ENCODE peak calls at places on chromosomes 6 and 20, in nine cellular contexts. N is chondrocyte, U is fibroblast of mammary gland, E is AG04450, B is colonic mucosa, T is AG09319, J is breast epithelium, A is BJ, K is coronary artery. S is an unnamed sample.

GRCh38 chr6:160106701-160107100 is 14.9 kb upstream of the SLC22A1 start:
- DNase-seq in U (no peak), J (no peak), T (no peak), K (no peak), B (no peak), A (no peak), N (no peak), E (no peak), S (no peak)

GRCh38 chr6:164216368-164216767 is 801.9 kb downstream of the QKI start:
- DNase-seq in T (no peak), E (no peak), N (no peak), B (no peak), K (no peak), U (no peak), A (no peak), J (no peak), S (no peak)

GRCh38 chr20:22502731-22503191 is 81.6 kb downstream of the FOXA2 start:
- DNase-seq in B (peak), K (no peak), E (no peak), J (no peak), T (no peak), A (no peak), N (no peak), U (no peak), S (no peak)

GRCh38 chr20:16672299-16672698 is 57.5 kb upstream of the SNRPB2 start:
- DNase-seq in A (no peak), E (no peak), J (no peak), B (no peak), N (no peak), K (no peak), U (no peak), T (no peak), S (no peak)

GRCh38 chr20:43576108-43576507 is 14.6 kb upstream of the IFT52 start:
- DNase-seq in B (no peak), E (no peak), U (no peak), T (no peak), K (no peak), N (peak), A (no peak), J (no peak), S (no peak)

GRCh38 chr6:167020211-167020610 is 21.0 kb downstream of the CEP43 start:
- DNase-seq in A (no peak), U (no peak), E (no peak), J (no peak), K (no peak), T (no peak), B (no peak), N (no peak), S (no peak)

GRCh38 chr6:51292659-51293058 is 474.0 kb downstream of the TFAP2B start:
- DNase-seq in A (no peak), E (no peak), U (peak), J (no peak), K (no peak), B (no peak), N (no peak), T (no peak), S (no peak)

GRCh38 chr6:63689421-63689820 is 53.8 kb downstream of the PHF3 start:
- DNase-seq in K (no peak), B (no peak), A (no peak), J (no peak), U (no peak), E (no peak), N (no peak), T (no peak), S (no peak)

GRCh38 chr6:129936329-129937165 is 75.4 kb upstream of the TMEM244 start:
- DNase-seq in U (peak), N (no peak), K (no peak), A (no peak), T (peak), J (no peak), E (peak), B (peak), S (peak)

GRCh38 chr6:99661870-99662269 is 55.2 kb downstream of the PRDM13 start:
- DNase-seq in E (no peak), J (no peak), T (no peak), N (no peak), B (no peak), A (no peak), K (no peak), U (no peak), S (no peak)

GRCh38 chr20:5809495-5809894 is 59.3 kb downstream of the SHLD1 start:
- DNase-seq in U (no peak), E (no peak), B (no peak), J (no peak), N (no peak), K (no peak), A (no peak), T (no peak), S (no peak)

GRCh38 chr20:5808901-5809300 is 58.7 kb downstream of the SHLD1 start:
- DNase-seq in A (no peak), J (no peak), U (no peak), E (no peak), K (no peak), T (no peak), B (no peak), N (no peak), S (no peak)

GRCh38 chr20:5807431-5807830 is 57.2 kb downstream of the SHLD1 start:
- DNase-seq in N (no peak), K (no peak), U (no peak), T (no peak), E (no peak), A (no peak), B (no peak), J (no peak), S (no peak)

GRCh38 chr20:5811746-5812145 is 61.5 kb downstream of the SHLD1 start:
- DNase-seq in K (no peak), N (no peak), A (no peak), B (no peak), E (no peak), J (no peak), U (no peak), T (no peak), S (no peak)

GRCh38 chr20:5806457-5807263 is 56.5 kb downstream of the SHLD1 start:
- DNase-seq in K (no peak), T (no peak), A (no peak), E (no peak), N (no peak), J (no peak), B (no peak), U (peak), S (no peak)
- TF ChIP-seq CTCF in K (no peak), T (no peak), A (no peak), E (no peak), N (peak), J (no peak), B (no peak), U (peak), S (peak)

DNA sequence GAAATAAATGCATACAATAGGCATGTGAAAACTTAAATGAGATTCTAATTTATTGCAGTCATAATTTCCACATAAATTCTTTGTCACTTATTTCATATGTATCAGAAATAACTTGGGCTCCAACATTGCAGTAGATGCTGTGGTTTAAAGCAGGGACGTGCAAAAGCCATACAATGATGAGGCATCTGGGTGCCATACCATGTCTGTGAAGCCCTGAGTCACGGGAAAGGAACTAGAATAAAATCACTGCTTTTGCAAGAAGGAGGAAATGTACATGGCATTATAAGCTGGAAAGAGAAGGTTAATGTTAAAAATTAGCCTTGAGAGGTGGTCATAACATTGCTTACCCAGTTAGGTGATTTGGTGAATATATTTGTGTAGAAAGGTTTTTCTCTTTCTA is 180.4 kb downstream of the SASH1 start:
- DNase-seq in E (no peak), N (no peak), U (peak), J (no peak), T (no peak), B (no peak), K (no peak), A (no peak), S (peak)
- TF ChIP-seq CTCF in E (no peak), N (no peak), U (no peak), J (no peak), T (no peak), B (no peak), K (no peak), A (no peak), S (no peak)

GRCh38 chr20:14556206-14556605 is 218.8 kb upstream of the FLRT3 start:
- DNase-seq in T (no peak), J (no peak), K (no peak), U (no peak), E (no peak), B (no peak), A (no peak), N (no peak), S (no peak)

GRCh38 chr20:14566505-14566904 is 229.1 kb upstream of the FLRT3 start:
- DNase-seq in E (no peak), T (peak), N (no peak), B (no peak), J (no peak), A (peak), U (peak), K (no peak), S (no peak)

GRCh38 chr20:14562976-14563375 is 225.6 kb upstream of the FLRT3 start:
- DNase-seq in J (no peak), E (no peak), B (no peak), A (no peak), U (no peak), K (no peak), T (no peak), N (no peak), S (no peak)

GRCh38 chr20:14561733-14562132 is 224.3 kb upstream of the FLRT3 start:
- DNase-seq in J (no peak), B (no peak), U (peak), T (no peak), K (no peak), N (no peak), E (peak), A (no peak), S (no peak)
- TF ChIP-seq CTCF in J (no peak), B (no peak), U (peak), T (peak), K (no peak), N (no peak), E (peak), A (no peak), S (no peak)

GRCh38 chr20:57716202-57716601 is 6.4 kb upstream of the PMEPA1 start:
- DNase-seq in B (no peak), U (peak), J (no peak), N (no peak), K (no peak), A (no peak), T (no peak), E (no peak), S (peak)

GRCh38 chr20:57717797-57718196 is 8.0 kb upstream of the PMEPA1 start:
- DNase-seq in E (no peak), J (no peak), N (no peak), K (no peak), B (no peak), A (no peak), U (no peak), T (no peak), S (peak)

GRCh38 chr20:57718490-57719009 is 8.7 kb upstream of the PMEPA1 start:
- DNase-seq in U (peak), B (peak), N (peak), T (peak), J (peak), E (peak), K (peak), A (peak), S (peak)

GRCh38 chr20:57715268-57715904 is 5.6 kb upstream of the PMEPA1 start:
- DNase-seq in K (no peak), E (no peak), N (no peak), U (no peak), T (no peak), J (no peak), A (no peak), B (no peak), S (no peak)

DNA sequence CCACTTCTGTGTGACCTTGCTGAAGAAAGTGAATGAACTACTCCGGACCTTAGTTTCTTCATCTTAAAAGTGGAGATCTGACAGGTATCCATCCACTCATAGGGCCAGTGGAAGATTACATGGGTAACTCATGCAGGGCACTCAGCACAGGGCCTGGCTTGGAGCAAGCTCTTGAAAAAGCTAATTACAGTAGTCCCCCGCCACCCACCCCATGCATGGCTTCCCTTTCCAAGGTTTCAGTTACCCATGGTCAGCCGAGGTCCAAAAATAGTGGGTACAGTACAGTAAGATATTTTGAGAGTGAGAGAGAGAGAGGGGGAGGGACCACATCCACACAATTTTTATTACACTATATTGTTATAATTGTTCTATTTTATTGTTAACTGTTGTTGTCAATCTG is 7.1 kb upstream of the PMEPA1 start:
- DNase-seq in A (no peak), J (no peak), T (no peak), U (no peak), E (no peak), B (no peak), K (no peak), N (no peak), S (no peak)
- TF ChIP-seq CTCF in A (no peak), J (no peak), T (no peak), U (no peak), E (no peak), B (no peak), K (no peak), N (no peak), S (no peak)

GRCh38 chr6:138945354-138945753 is 42.7 kb downstream of the REPS1 start:
- DNase-seq in A (no peak), U (no peak), K (no peak), T (no peak), B (no peak), N (no peak), J (no peak), E (no peak), S (no peak)

GRCh38 chr6:138944412-138944811 is 43.6 kb downstream of the REPS1 start:
- DNase-seq in U (peak), K (no peak), B (no peak), N (no peak), A (no peak), E (peak), J (no peak), T (no peak), S (peak)

GRCh38 chr6:138953451-138953850 is 34.6 kb downstream of the REPS1 start:
- DNase-seq in B (no peak), N (no peak), U (peak), J (no peak), K (no peak), A (no peak), E (no peak), T (no peak), S (peak)

GRCh38 chr6:138948028-138948427 is 40.0 kb downstream of the REPS1 start:
- DNase-seq in N (no peak), T (no peak), U (peak), B (no peak), E (no peak), J (no peak), A (no peak), K (no peak), S (no peak)

DNA sequence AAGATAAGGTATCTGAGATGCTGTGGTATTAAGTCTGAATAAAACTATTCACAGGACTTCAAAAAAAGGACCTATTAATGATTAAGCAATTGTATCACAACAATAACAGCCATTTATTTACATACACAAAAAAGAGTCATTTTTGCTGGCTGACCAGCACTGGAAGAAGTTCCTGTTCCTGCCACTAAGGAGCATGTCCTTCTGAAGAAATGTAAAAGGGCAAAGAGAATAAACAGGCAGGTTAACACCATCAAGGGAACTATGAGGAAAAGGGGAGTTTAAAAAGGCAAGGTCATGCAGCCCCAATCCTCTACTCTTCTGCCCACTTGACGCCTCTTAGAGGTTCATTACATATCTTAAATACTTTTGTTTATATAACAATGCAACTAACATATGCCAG is 39.3 kb downstream of the REPS1 start:
- DNase-seq in A (no peak), J (no peak), T (no peak), N (no peak), K (no peak), B (no peak), E (no peak), U (no peak), S (no peak)
- TF ChIP-seq CTCF in A (peak), J (no peak), T (no peak), N (no peak), K (no peak), B (no peak), E (no peak), U (peak), S (peak)

GRCh38 chr20:41622584-41622983 is 4.4 kb upstream of the CHD6 start:
- DNase-seq in T (no peak), N (no peak), A (no peak), U (no peak), B (no peak), E (no peak), K (no peak), J (no peak), S (no peak)

GRCh38 chr20:41623625-41624024 is 5.4 kb upstream of the CHD6 start:
- DNase-seq in J (no peak), N (no peak), A (no peak), E (no peak), U (no peak), B (no peak), K (no peak), T (no peak), S (no peak)

GRCh38 chr20:41630846-41631245 is 12.7 kb upstream of the CHD6 start:
- DNase-seq in A (no peak), E (no peak), B (no peak), J (no peak), U (no peak), N (no peak), K (no peak), T (no peak), S (no peak)

GRCh38 chr20:41627611-41628244 is 9.6 kb upstream of the CHD6 start:
- DNase-seq in E (no peak), A (no peak), K (no peak), U (no peak), T (no peak), J (no peak), N (no peak), B (no peak), S (no peak)

DNA sequence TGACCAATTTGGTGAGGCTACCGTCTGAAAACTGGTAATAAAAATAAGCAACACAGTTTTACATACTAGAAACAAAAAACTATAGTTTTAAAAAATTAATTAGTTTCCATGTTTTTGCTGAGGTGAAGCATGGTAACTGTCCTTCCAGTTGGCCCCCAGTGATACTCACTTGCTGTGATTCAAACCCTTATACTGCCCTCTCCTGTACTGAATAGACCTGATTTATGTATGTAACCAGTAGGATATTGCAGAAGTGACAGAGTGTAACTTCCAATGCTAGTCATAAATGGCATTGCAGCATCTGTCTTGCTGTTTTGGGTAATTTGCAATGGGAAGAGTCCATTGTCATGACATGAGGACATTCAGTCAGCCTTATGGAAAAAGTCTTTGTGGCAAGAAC is 8.8 kb upstream of the CHD6 start:
- DNase-seq in N (no peak), B (no peak), U (no peak), E (no peak), A (no peak), J (no peak), K (no peak), T (no peak), S (no peak)
- TF ChIP-seq CTCF in N (peak), B (no peak), U (no peak), E (no peak), A (no peak), J (no peak), K (no peak), T (no peak), S (no peak)

GRCh38 chr20:62496525-62497218 is 20.9 kb upstream of the GATA5 start:
- DNase-seq in A (no peak), T (no peak), N (no peak), U (no peak), J (no peak), K (no peak), B (no peak), E (no peak), S (no peak)
- TF ChIP-seq CTCF in A (peak), T (peak), N (peak), U (peak), J (peak), K (peak), B (peak), E (peak), S (peak)